ENCODE peak calls at places on chromosomes 4 and X, in five cellular contexts. X is activated CD4-positive, alpha-beta T cell treated with anti-CD3 and anti-CD28 coated beads for 1 hour; Q is RKO; C is amniotic stem cell; J is hypothalamus. P is an unnamed sample.

GRCh38 chrX:53288173-53288572 is 6.8 kb upstream of the IQSEC2 start:
- DNase-seq in C (no peak), J (peak), X (no peak), Q (no peak), P (no peak)

GRCh38 chr4:158796370-158797140 is 27.7 kb downstream of the FNIP2 start:
- DNase-seq in Q (peak), X (no peak), J (no peak), C (no peak), P (no peak)

GRCh38 chrX:49199906-49200771 is at the start of gene SYP:
- DNase-seq in X (peak), Q (peak), J (peak), C (peak), P (peak)

GRCh38 chr4:72525938-72526337 is 43.1 kb downstream of the ADAMTS3 start:
- DNase-seq in J (no peak), X (no peak), Q (no peak), C (peak), P (no peak)

GRCh38 chr4:165204462-165204830 is 2.9 kb upstream of the KLHL2 start:
- DNase-seq in C (no peak), X (no peak), Q (no peak), J (no peak), P (no peak)

GRCh38 chrX:106874075-106874474 is 29.1 kb downstream of the RIPPLY1 start:
- DNase-seq in C (peak), X (no peak), J (no peak), Q (peak), P (no peak)

GRCh38 chrX:133987188-133987587 is 1.8 kb upstream of the GPC3 start:
- DNase-seq in C (no peak), X (no peak), J (no peak), Q (no peak), P (no peak)

GRCh38 chr4:105474110-105474518 is 252 bp upstream of the PPA2 start:
- DNase-seq in X (no peak), J (no peak), C (peak), Q (peak), P (no peak)

GRCh38 chr4:7826909-7827306 is 112.8 kb downstream of the AFAP1 start:
- DNase-seq in X (no peak), C (no peak), J (no peak), Q (no peak), P (no peak)

GRCh38 chr4:57040510-57040909 is 61.8 kb downstream of the POLR2B start:
- DNase-seq in C (no peak), X (no peak), J (no peak), Q (no peak), P (no peak)

GRCh38 chrX:131704136-131704695 is 160.3 kb downstream of the OR13H1 start:
- DNase-seq in Q (no peak), X (no peak), J (no peak), C (peak), P (peak)

GRCh38 chrX:16807976-16808542 is 21.8 kb downstream of the TXLNG start:
- DNase-seq in C (no peak), Q (no peak), X (no peak), J (no peak), P (no peak)

GRCh38 chrX:107154787-107155620 is 36.4 kb upstream of the RBM41 start:
- DNase-seq in C (no peak), J (no peak), Q (no peak), X (no peak), P (no peak)

GRCh38 chr4:142416121-142416520 is 430.0 kb downstream of the INPP4B start:
- DNase-seq in C (no peak), J (no peak), X (no peak), Q (no peak), P (no peak)

GRCh38 chr4:158008551-158009218 is 164.1 kb downstream of the GASK1B start:
- DNase-seq in Q (no peak), J (no peak), C (no peak), X (no peak), P (no peak)

P was measured in stimulated activated naive B cell treated with anti-CD40 and anti-IgM and Interleukin-4, amounts not matched to agents 10 μg/mL and 1 μg/mL and 100 μg/mL, for 72 hours.